ENCODE peak calls at places on chromosome 10, in six cellular contexts. G is stimulated activated naive CD4-positive, alpha-beta T cell; H is H4; B is BJ; J is GM23248; L is effector memory CD8-positive, alpha-beta T cell. S is an unnamed sample.

GRCh38 chr10:2619472-2619871 is 447.9 kb upstream of the PFKP start:
- DNase-seq in G (no peak), H (peak; percentile 21), B (no peak), J (peak; percentile 0), L (no peak), S (no peak)

GRCh38 chr10:113341138-113341537 is 211.7 kb upstream of the HABP2 start:
- DNase-seq in G (no peak), H (no peak), B (no peak), J (no peak), L (no peak), S (no peak)

GRCh38 chr10:75401569-75402485 is at the start of gene ZNF503:
- DNase-seq in G (no peak), H (peak; percentile 94), B (peak; percentile 78), J (peak; percentile 99), L (no peak), S (peak; percentile 95)

GRCh38 chr10:59227136-59227673 is 50.8 kb downstream of the PHYHIPL start:
- DNase-seq in G (no peak), H (peak; percentile 4), B (no peak), J (no peak), L (no peak), S (no peak)

GRCh38 chr10:60964257-60965235 is 20.6 kb upstream of the RHOBTB1 start:
- DNase-seq in G (no peak), H (peak; percentile 85), B (peak; percentile 81), J (peak; percentile 90), L (peak; percentile 23), S (peak; percentile 80)

GRCh38 chr10:28434063-28434462 is 98.9 kb upstream of the WAC start:
- DNase-seq in G (no peak), H (no peak), B (no peak), J (no peak), L (no peak), S (no peak)

GRCh38 chr10:124005991-124006392 is 87.4 kb downstream of the CHST15 start:
- DNase-seq in G (no peak), H (no peak), B (no peak), J (peak; percentile 40), L (no peak), S (no peak)

GRCh38 chr10:15453921-15454320 is 82.8 kb upstream of the FAM171A1 start:
- DNase-seq in G (no peak), H (no peak), B (no peak), J (no peak), L (no peak), S (no peak)

GRCh38 chr10:86769991-86770390 is 13.6 kb downstream of the BMPR1A start:
- DNase-seq in G (no peak), H (no peak), B (no peak), J (no peak), L (no peak), S (no peak)

GRCh38 chr10:87803831-87804230 is 14.2 kb downstream of the ATAD1 start:
- DNase-seq in G (no peak), H (no peak), B (no peak), J (no peak), L (no peak), S (no peak)

GRCh38 chr10:58573970-58574538 is 61.4 kb downstream of the BICC1 start:
- DNase-seq in G (no peak), H (no peak), B (peak; percentile 51), J (peak; percentile 66), L (no peak), S (peak; percentile 64)

GRCh38 chr10:65292551-65292950 is 1633.3 kb upstream of the LRRTM3 start:
- DNase-seq in G (no peak), H (no peak), B (no peak), J (no peak), L (no peak), S (no peak)

GRCh38 chr10:115525141-115525540 is 432.0 kb downstream of the ATRNL1 start:
- DNase-seq in G (no peak), H (no peak), B (no peak), J (no peak), L (no peak), S (no peak)

GRCh38 chr10:71713135-71714040 is 6.2 kb downstream of the C10orf105 start:
- DNase-seq in G (no peak), H (peak; percentile 36), B (peak; percentile 73), J (peak; percentile 98), L (no peak), S (peak; percentile 97)

GRCh38 chr10:124686707-124687376 is 57.3 kb downstream of the FAM53B start:
- DNase-seq in G (no peak), H (no peak), B (no peak), J (no peak), L (no peak), S (no peak)

GRCh38 chr10:1107679-1108078 is 51.5 kb downstream of the WDR37 start:
- DNase-seq in G (no peak), H (no peak), B (no peak), J (no peak), L (no peak), S (no peak)

S was measured in AG08395.